ENCODE peak calls at places on chromosomes 2 and 18, in seven cellular contexts. D is fibroblast of lung, B is non-pigmented ciliary epithelial cell, C is HT1080, I is right cardiac atrium, X is BE2C, V is ELR. N is an unnamed sample.

GRCh38 chr18:37383036-37383788 is 182.4 kb downstream of the CELF4 start:
- DNase-seq in V (peak), I (no peak), B (no peak), X (peak), C (peak), D (no peak), N (no peak)

GRCh38 chr2:205188516-205189138 is 493.7 kb upstream of the NRP2 start:
- DNase-seq in I (peak), V (no peak), C (peak), X (peak), D (peak), B (peak), N (no peak)

GRCh38 chr2:111139637-111140317 is 19.1 kb downstream of the BCL2L11 start:
- DNase-seq in C (no peak), I (no peak), V (no peak), B (no peak), X (no peak), D (no peak), N (peak)

GRCh38 chr2:155310589-155310988 is 612.1 kb downstream of the KCNJ3 start:
- DNase-seq in I (no peak), C (peak), X (no peak), D (peak), V (peak), B (peak), N (peak)

GRCh38 chr2:69717902-69718301 is 24.0 kb upstream of the ANXA4 start:
- DNase-seq in C (no peak), B (no peak), D (no peak), X (no peak), I (no peak), V (no peak), N (peak)

GRCh38 chr2:65456074-65456473 is 23.7 kb upstream of the SPRED2 start:
- DNase-seq in B (peak), I (no peak), C (peak), V (peak), D (no peak), X (no peak), N (peak)

GRCh38 chr2:54708584-54709340 is 14.7 kb upstream of the EML6 start:
- DNase-seq in V (no peak), D (no peak), C (no peak), I (peak), B (no peak), X (peak), N (no peak)

GRCh38 chr2:231992888-231993287 is 31.4 kb downstream of the DIS3L2 start:
- DNase-seq in D (no peak), V (no peak), X (no peak), I (no peak), B (no peak), C (no peak), N (no peak)

GRCh38 chr2:152100961-152101360 is 2.1 kb upstream of the CACNB4 start:
- DNase-seq in X (no peak), B (no peak), C (no peak), D (no peak), I (no peak), V (no peak), N (no peak)

GRCh38 chr18:3211236-3211992 is 8.4 kb downstream of the MYOM1 start:
- DNase-seq in B (no peak), D (peak), C (no peak), X (no peak), I (no peak), V (no peak), N (no peak)

GRCh38 chr2:102268529-102269524 is 42.5 kb upstream of the IL1RL1 start:
- DNase-seq in V (no peak), D (peak), C (no peak), X (no peak), I (no peak), B (peak), N (no peak)

GRCh38 chr2:165691615-165692014 is 102.4 kb downstream of the GALNT3 start:
- DNase-seq in D (peak), C (peak), V (peak), B (no peak), X (peak), I (peak), N (peak)

GRCh38 chr2:14480120-14480519 is 152.4 kb upstream of the LRATD1 start:
- DNase-seq in X (no peak), D (no peak), I (no peak), V (no peak), C (no peak), B (no peak), N (no peak)

GRCh38 chr2:105836840-105837692 is 92.4 kb downstream of the NCK2 start:
- DNase-seq in C (no peak), B (no peak), V (no peak), X (no peak), I (no peak), D (no peak), N (no peak)

GRCh38 chr2:216404010-216404618 is 8.2 kb upstream of the SMARCAL1 start:
- DNase-seq in X (peak), V (peak), D (peak), B (no peak), I (peak), C (peak), N (peak)

GRCh38 chr2:128249555-128249954 is 69.1 kb downstream of the HS6ST1 start:
- DNase-seq in I (peak), C (no peak), B (no peak), V (no peak), D (no peak), X (no peak), N (no peak)

GRCh38 chr2:42328148-42328833 is 32.7 kb downstream of the COX7A2L start:
- DNase-seq in I (no peak), B (no peak), X (no peak), C (peak), V (peak), D (peak), N (peak)

GRCh38 chr18:12995424-12995823 is 4.3 kb downstream of the CEP192 start:
- DNase-seq in D (no peak), C (no peak), B (no peak), I (no peak), V (no peak), X (no peak), N (no peak)

GRCh38 chr2:109320195-109320935 is 191.4 kb downstream of the SH3RF3 start:
- DNase-seq in D (no peak), I (no peak), C (no peak), B (no peak), V (no peak), X (no peak), N (no peak)

GRCh38 chr18:74773171-74773624 is 175.5 kb downstream of the ZNF407 start:
- DNase-seq in I (no peak), D (no peak), B (no peak), X (no peak), V (no peak), C (no peak), N (no peak)

GRCh38 chr18:3062798-3063563 is 50.0 kb upstream of the LPIN2 start:
- DNase-seq in C (peak), D (peak), I (peak), V (peak), B (no peak), X (peak), N (peak)

GRCh38 chr2:203804070-203804469 is 63.5 kb upstream of the CTLA4 start:
- DNase-seq in D (peak), I (peak), B (peak), X (no peak), C (peak), V (peak), N (peak)

N was measured in RPMI7951.